ENCODE peak calls at places on chromosome 9, in five cellular contexts. One of them, this sample, is unnamed.

GRCh38 chr9:14212116-14212515 is 101.8 kb downstream of the NFIB start:
- DNase-seq in left ventricle myocardium superior: no peak
- DNase-seq in CD8-positive, alpha-beta memory T cell: no peak
- DNase-seq in HTR-8/SVneo: no peak
- DNase-seq in astrocyte of the hippocampus: peak; percentile 55
- DNase-seq in this sample: no peak

GRCh38 chr9:131707677-131708612 is 31.9 kb downstream of the RAPGEF1 start:
- DNase-seq in left ventricle myocardium superior: peak; percentile 86
- DNase-seq in HTR-8/SVneo: no peak
- DNase-seq in CD8-positive, alpha-beta memory T cell: no peak
- DNase-seq in astrocyte of the hippocampus: peak; percentile 69
- DNase-seq in this sample: peak; percentile 92

GRCh38 chr9:93308676-93309075 is 124.7 kb downstream of the WNK2 start:
- DNase-seq in astrocyte of the hippocampus: no peak
- DNase-seq in HTR-8/SVneo: no peak
- DNase-seq in CD8-positive, alpha-beta memory T cell: no peak
- DNase-seq in left ventricle myocardium superior: no peak
- DNase-seq in this sample: no peak

GRCh38 chr9:92378825-92379535 is 25.4 kb downstream of the OGN start:
- DNase-seq in CD8-positive, alpha-beta memory T cell: no peak
- DNase-seq in astrocyte of the hippocampus: peak; percentile 72
- DNase-seq in left ventricle myocardium superior: no peak
- DNase-seq in HTR-8/SVneo: no peak
- DNase-seq in this sample: no peak

GRCh38 chr9:88387035-88387732 is 1.1 kb upstream of the SPIN1 start:
- DNase-seq in HTR-8/SVneo: no peak
- DNase-seq in CD8-positive, alpha-beta memory T cell: no peak
- DNase-seq in left ventricle myocardium superior: peak; percentile 44
- DNase-seq in astrocyte of the hippocampus: no peak
- DNase-seq in this sample: peak; percentile 37

GRCh38 chr9:96612105-96612965 is 7.3 kb downstream of the CDC14B start:
- DNase-seq in CD8-positive, alpha-beta memory T cell: no peak
- DNase-seq in HTR-8/SVneo: no peak
- DNase-seq in astrocyte of the hippocampus: peak; percentile 90
- DNase-seq in left ventricle myocardium superior: peak; percentile 63
- DNase-seq in this sample: peak; percentile 47

GRCh38 chr9:35687306-35687705 is 2.4 kb downstream of the TPM2 start:
- DNase-seq in HTR-8/SVneo: no peak
- DNase-seq in CD8-positive, alpha-beta memory T cell: no peak
- DNase-seq in left ventricle myocardium superior: no peak
- DNase-seq in astrocyte of the hippocampus: no peak
- DNase-seq in this sample: no peak

GRCh38 chr9:109012009-109012875 is 1.1 kb downstream of the CTNNAL1 start:
- DNase-seq in left ventricle myocardium superior: peak; percentile 64
- DNase-seq in HTR-8/SVneo: peak; percentile 83
- DNase-seq in astrocyte of the hippocampus: peak; percentile 97
- DNase-seq in CD8-positive, alpha-beta memory T cell: peak; percentile 10
- DNase-seq in this sample: peak; percentile 73

GRCh38 chr9:114308361-114308950 is 14.4 kb upstream of the ORM1 start:
- DNase-seq in left ventricle myocardium superior: no peak
- DNase-seq in astrocyte of the hippocampus: no peak
- DNase-seq in CD8-positive, alpha-beta memory T cell: no peak
- DNase-seq in HTR-8/SVneo: no peak
- DNase-seq in this sample: no peak

GRCh38 chr9:26471271-26471670 is 421.3 kb downstream of the CAAP1 start:
- DNase-seq in astrocyte of the hippocampus: no peak
- DNase-seq in CD8-positive, alpha-beta memory T cell: no peak
- DNase-seq in left ventricle myocardium superior: no peak
- DNase-seq in HTR-8/SVneo: no peak
- DNase-seq in this sample: no peak

GRCh38 chr9:137417161-137418021 is 5.6 kb downstream of the EXD3 start:
- DNase-seq in HTR-8/SVneo: no peak
- DNase-seq in astrocyte of the hippocampus: no peak
- DNase-seq in left ventricle myocardium superior: peak; percentile 47
- DNase-seq in CD8-positive, alpha-beta memory T cell: no peak
- DNase-seq in this sample: peak; percentile 67

GRCh38 chr9:80964374-80964773 is 725.0 kb downstream of the TLE1 start:
- DNase-seq in astrocyte of the hippocampus: no peak
- DNase-seq in left ventricle myocardium superior: no peak
- DNase-seq in HTR-8/SVneo: no peak
- DNase-seq in CD8-positive, alpha-beta memory T cell: no peak
- DNase-seq in this sample: no peak

GRCh38 chr9:122192914-122193525 is 33.3 kb downstream of the MORN5 start:
- DNase-seq in astrocyte of the hippocampus: no peak
- DNase-seq in HTR-8/SVneo: no peak
- DNase-seq in CD8-positive, alpha-beta memory T cell: no peak
- DNase-seq in left ventricle myocardium superior: no peak
- DNase-seq in this sample: no peak